ENCODE peak calls at places on chromosomes 7 and 10, in nine cellular contexts. P is upper lobe of right lung, A is NB4, B is spleen, D is right atrium auricular region, I is RWPE1, E is AG04450, F is astrocyte, R is glutamatergic neuron. L is an unnamed sample.

GRCh38 chr7:43698461-43699255 is 30.7 kb downstream of the COA1 start:
- DNase-seq in P (no peak), A (no peak), B (no peak), D (no peak), I (no peak), E (no peak), F (peak), R (no peak), L (no peak)

GRCh38 chr10:103715430-103715829 is 139.9 kb downstream of the SH3PXD2A start:
- DNase-seq in P (no peak), A (no peak), B (no peak), D (no peak), I (peak), E (peak), F (peak), R (no peak), L (peak)

GRCh38 chr7:48091506-48092433 is 2.7 kb downstream of the UPP1 start:
- DNase-seq in P (no peak), A (no peak), B (peak), D (no peak), I (no peak), E (no peak), F (no peak), R (no peak), L (no peak)

GRCh38 chr7:155392726-155393570 is 65.0 kb upstream of the EN2 start:
- DNase-seq in P (no peak), A (no peak), B (peak), D (no peak), I (no peak), E (no peak), F (no peak), R (no peak), L (peak)

GRCh38 chr10:836782-837181 is 94.7 kb downstream of the LARP4B start:
- DNase-seq in P (no peak), A (no peak), B (no peak), D (no peak), I (no peak), E (no peak), F (no peak), R (no peak), L (no peak)

GRCh38 chr10:104406715-104407517 is 53.3 kb downstream of the CFAP58 start:
- DNase-seq in P (no peak), A (peak), B (no peak), D (no peak), I (peak), E (peak), F (peak), R (no peak), L (peak)

GRCh38 chr7:132972745-132973144 is 109.1 kb downstream of the CHCHD3 start:
- DNase-seq in P (no peak), A (no peak), B (no peak), D (no peak), I (no peak), E (no peak), F (no peak), R (no peak), L (peak)

GRCh38 chr10:73771722-73772279 is 10.0 kb upstream of the CHCHD1 start:
- DNase-seq in P (peak), A (peak), B (peak), D (peak), I (peak), E (peak), F (no peak), R (peak), L (no peak)

GRCh38 chr7:155545348-155545747 is 1.0 kb downstream of the CNPY1 start:
- DNase-seq in P (no peak), A (peak), B (no peak), D (no peak), I (no peak), E (no peak), F (no peak), R (no peak), L (no peak)

GRCh38 chr10:6592080-6592479 is 12.0 kb upstream of the PRKCQ start:
- DNase-seq in P (no peak), A (no peak), B (no peak), D (no peak), I (no peak), E (no peak), F (no peak), R (no peak), L (no peak)

GRCh38 chr10:69624245-69624786 is 5.7 kb upstream of the FAM241B start:
- DNase-seq in P (no peak), A (no peak), B (no peak), D (no peak), I (no peak), E (no peak), F (no peak), R (no peak), L (no peak)

GRCh38 chr10:63829573-63830149 is 308.5 kb downstream of the REEP3 start:
- DNase-seq in P (no peak), A (no peak), B (no peak), D (no peak), I (no peak), E (no peak), F (no peak), R (no peak), L (no peak)

DNA sequence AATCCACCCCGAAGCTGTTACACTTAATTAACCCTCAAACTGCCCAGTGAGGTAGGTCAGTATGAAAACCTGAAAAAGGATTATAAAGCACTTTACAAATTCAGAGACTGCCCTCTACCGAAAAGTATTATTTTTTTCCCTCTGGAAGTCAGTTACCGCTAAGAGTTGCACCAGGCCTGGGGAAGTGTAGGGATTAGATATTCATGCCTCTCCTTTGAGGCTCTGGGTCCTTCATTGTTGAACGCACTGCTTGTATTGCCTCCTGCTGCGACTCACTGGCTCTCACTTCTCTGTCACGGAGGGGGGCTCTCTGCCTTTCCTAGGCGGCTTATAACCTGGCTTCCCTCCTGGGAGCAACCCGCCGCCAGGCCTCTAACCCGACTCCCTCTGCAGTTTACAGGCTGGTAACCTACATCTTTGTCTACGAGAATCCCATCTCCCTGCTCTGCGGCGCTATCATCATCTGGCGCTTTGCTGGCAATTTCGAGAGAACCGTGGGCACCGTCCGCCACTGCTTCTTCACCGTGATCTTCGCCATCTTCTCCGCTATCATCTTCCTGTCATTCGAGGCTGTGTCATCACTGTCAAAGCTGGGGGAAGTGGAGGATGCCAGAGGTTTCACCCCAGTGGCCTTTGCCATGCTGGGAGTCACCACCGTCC is 2.7 kb downstream of the RHBDD2 start:
- DNase-seq in P (no peak), A (no peak), B (no peak), D (no peak), I (no peak), E (no peak), F (no peak), R (no peak), L (no peak)
- TF ChIP-seq CTCF in P (no peak), A (no peak), B (no peak), D (no peak), I (no peak), E (no peak), F (peak), R (no peak), L (no peak)

GRCh38 chr10:77636967-77637473 is 588 bp downstream of the KCNMA1 start:
- DNase-seq in P (no peak), A (no peak), B (peak), D (no peak), I (no peak), E (no peak), F (no peak), R (peak), L (no peak)

GRCh38 chr10:77637986-77638765 is 568 bp upstream of the KCNMA1 start:
- DNase-seq in P (peak), A (no peak), B (peak), D (no peak), I (no peak), E (no peak), F (peak), R (peak), L (no peak)

GRCh38 chr10:77636286-77636966 is 1.2 kb downstream of the KCNMA1 start:
- DNase-seq in P (no peak), A (no peak), B (no peak), D (no peak), I (no peak), E (no peak), F (no peak), R (peak), L (no peak)

GRCh38 chr10:77638766-77639101 is 1.1 kb upstream of the KCNMA1 start:
- DNase-seq in P (no peak), A (no peak), B (no peak), D (no peak), I (no peak), E (no peak), F (no peak), R (no peak), L (no peak)

DNA sequence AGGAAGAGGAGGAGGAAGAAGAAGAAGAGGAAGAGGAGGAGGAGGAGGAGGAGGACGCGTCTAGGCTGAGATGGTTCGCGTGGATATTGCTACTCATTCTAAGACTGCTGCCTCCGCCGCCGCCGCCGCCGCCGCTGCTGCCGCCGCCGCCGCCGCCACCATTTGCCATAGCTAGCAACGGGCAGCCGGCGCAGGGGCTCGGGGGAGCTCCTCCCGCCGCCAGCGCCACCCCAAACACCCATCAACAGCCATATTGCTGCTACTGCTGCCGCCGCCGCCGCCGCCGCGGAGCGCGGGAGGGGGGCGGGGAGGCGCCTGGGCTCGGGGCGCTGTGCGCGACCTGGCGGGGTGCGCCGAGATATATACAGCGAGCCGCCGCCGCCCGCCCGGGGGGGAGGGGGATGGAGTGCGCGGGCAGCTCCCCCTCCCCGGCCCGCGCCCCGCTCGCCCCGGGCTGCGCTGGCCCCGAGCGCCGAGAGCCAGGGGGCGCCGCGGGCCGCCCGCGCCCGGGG is at the start of gene KCNMA1:
- DNase-seq in P (peak), A (no peak), B (peak), D (no peak), I (peak), E (no peak), F (no peak), R (peak), L (no peak)
- TF ChIP-seq CTCF in P (no peak), A (no peak), B (no peak), D (no peak), I (no peak), E (no peak), F (no peak), R (no peak), L (no peak)

GRCh38 chr7:32089678-32090077 is 19.5 kb upstream of the PDE1C start:
- DNase-seq in P (no peak), A (no peak), B (no peak), D (no peak), I (no peak), E (no peak), F (no peak), R (no peak), L (no peak)
- TF ChIP-seq CTCF in P (no peak), A (no peak), B (no peak), D (no peak), I (no peak), E (no peak), F (no peak), R (no peak), L (no peak)

GRCh38 chr7:6146666-6147065 is 115.5 kb downstream of the ANKRD61 start:
- DNase-seq in P (no peak), A (no peak), B (no peak), D (no peak), I (no peak), E (no peak), F (no peak), R (no peak), L (no peak)

GRCh38 chr7:6151994-6152735 is 120.3 kb downstream of the CYTH3 start:
- DNase-seq in P (no peak), A (no peak), B (no peak), D (no peak), I (no peak), E (no peak), F (no peak), R (no peak), L (no peak)

GRCh38 chr7:6147627-6148026 is 116.5 kb downstream of the ANKRD61 start:
- DNase-seq in P (no peak), A (no peak), B (no peak), D (no peak), I (no peak), E (no peak), F (no peak), R (no peak), L (no peak)

GRCh38 chr7:6149996-6150395 is 118.8 kb downstream of the ANKRD61 start:
- DNase-seq in P (no peak), A (no peak), B (no peak), D (no peak), I (no peak), E (no peak), F (no peak), R (no peak), L (no peak)

DNA sequence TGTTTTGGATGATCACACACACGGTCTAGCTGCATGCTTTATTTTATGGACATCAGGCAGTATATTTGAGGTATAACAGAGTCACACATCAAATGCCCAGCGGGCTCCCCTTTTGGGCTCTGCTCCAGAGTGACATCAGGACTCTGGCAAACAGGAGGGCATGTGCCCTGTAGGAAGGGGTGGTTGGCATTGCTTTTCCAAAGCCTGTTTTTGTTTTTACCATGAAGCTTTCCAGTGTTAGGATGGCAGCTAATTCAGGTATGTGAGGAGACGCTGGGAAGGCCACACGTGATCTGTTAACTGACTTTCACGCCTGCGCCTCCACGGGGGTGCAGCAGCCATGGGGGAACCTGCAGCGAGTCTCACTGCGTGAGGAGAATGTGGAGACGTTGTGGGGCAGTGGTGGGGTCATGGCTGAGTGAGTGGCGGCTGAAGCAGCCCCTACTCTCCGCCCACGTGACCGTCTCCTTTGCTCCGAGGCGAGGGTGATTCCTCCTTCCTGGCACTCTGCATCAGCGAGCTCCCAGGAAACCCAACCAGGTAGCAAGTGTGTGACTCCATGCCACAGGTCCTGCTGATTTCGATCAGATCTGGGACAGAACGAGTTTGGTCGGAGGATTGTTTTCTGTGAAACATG is 117.7 kb downstream of the ANKRD61 start:
- DNase-seq in P (no peak), A (no peak), B (no peak), D (no peak), I (no peak), E (no peak), F (no peak), R (no peak), L (no peak)
- TF ChIP-seq CTCF in P (no peak), A (no peak), B (no peak), D (no peak), I (no peak), E (no peak), F (no peak), R (no peak), L (no peak)

GRCh38 chr10:20890009-20890408 is 7.1 kb downstream of the NEBL start:
- DNase-seq in P (no peak), A (no peak), B (no peak), D (no peak), I (no peak), E (no peak), F (peak), R (no peak), L (no peak)

GRCh38 chr10:20887706-20888535 is 9.2 kb downstream of the NEBL start:
- DNase-seq in P (no peak), A (no peak), B (no peak), D (no peak), I (no peak), E (no peak), F (no peak), R (no peak), L (no peak)

GRCh38 chr10:20890491-20891337 is 6.4 kb downstream of the NEBL start:
- DNase-seq in P (no peak), A (no peak), B (no peak), D (no peak), I (no peak), E (no peak), F (peak), R (no peak), L (peak)

GRCh38 chr10:20891338-20891714 is 5.8 kb downstream of the NEBL start:
- DNase-seq in P (no peak), A (no peak), B (no peak), D (no peak), I (no peak), E (no peak), F (peak), R (no peak), L (no peak)

DNA sequence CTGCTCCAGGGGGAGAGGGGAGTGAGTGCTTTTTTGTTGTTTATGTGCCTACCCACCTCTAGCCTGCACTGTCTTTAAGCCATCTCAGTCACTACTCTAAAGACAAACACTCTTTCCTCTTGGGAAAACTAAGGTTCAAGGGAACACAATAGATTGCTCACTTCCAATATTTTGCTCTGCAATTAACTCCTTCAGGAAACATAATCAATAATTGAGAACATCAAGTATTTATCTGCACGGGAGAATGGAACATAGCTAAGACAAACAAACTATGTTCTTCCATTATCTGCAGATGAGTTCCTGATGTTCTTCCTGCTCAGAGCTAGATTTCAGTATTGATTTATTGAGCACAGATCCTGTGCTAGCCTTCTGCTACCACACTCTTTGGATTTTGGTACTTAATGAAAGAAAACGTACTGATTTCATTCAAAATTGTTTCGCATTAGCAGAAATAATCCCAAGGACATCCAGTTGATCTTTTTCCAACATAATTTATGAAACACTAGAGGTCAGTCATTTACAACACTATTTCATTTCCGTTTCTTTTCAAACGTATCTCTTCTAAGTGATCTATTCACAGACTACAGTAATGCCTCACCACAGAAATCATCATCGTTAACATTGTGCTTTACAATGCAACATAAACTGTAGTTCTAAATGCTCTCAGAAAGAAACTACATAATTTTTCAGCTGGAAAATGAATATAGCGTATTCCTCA is 8.3 kb downstream of the NEBL start:
- DNase-seq in P (no peak), A (no peak), B (no peak), D (no peak), I (no peak), E (no peak), F (no peak), R (no peak), L (no peak)
- TF ChIP-seq CTCF in P (no peak), A (no peak), B (no peak), D (no peak), I (no peak), E (no peak), F (no peak), R (no peak), L (peak)

L was measured in MCF 10A.